ENCODE peak calls at places on chromosomes 11 and 22, in six cellular contexts. W is GM23338, T is sigmoid colon, K is H9, H is neural progenitor cell, A is GM13977. L is an unnamed sample.

GRCh38 chr11:66883021-66883968 is 26.4 kb downstream of the LRFN4 start:
- DNase-seq in W (peak), T (peak), K (peak), H (peak), A (peak), L (peak)

GRCh38 chr22:22120160-22120559 is 124.4 kb upstream of the VPREB1 start:
- DNase-seq in H (no peak), T (no peak), A (no peak), W (no peak), K (no peak), L (no peak)

GRCh38 chr11:94586546-94586945 is 19.4 kb downstream of the PIWIL4 start:
- DNase-seq in H (no peak), K (no peak), W (no peak), T (no peak), A (no peak), L (no peak)

GRCh38 chr11:34682822-34683221 is 61.9 kb downstream of the EHF start:
- DNase-seq in W (peak), H (no peak), T (no peak), K (no peak), A (no peak), L (no peak)

GRCh38 chr11:133197425-133197824 is 334.9 kb downstream of the OPCML start:
- DNase-seq in K (no peak), H (no peak), T (no peak), A (no peak), W (no peak), L (no peak)

GRCh38 chr22:19674129-19674928 is 40.0 kb upstream of the SEPTIN5 start:
- DNase-seq in H (no peak), A (no peak), K (no peak), T (no peak), W (no peak), L (no peak)

GRCh38 chr22:23376256-23376655 is 195.9 kb downstream of the BCR start:
- DNase-seq in K (peak), W (peak), A (peak), H (no peak), T (no peak), L (peak)

GRCh38 chr11:112363527-112363926 is 102.9 kb upstream of the PLET1 start:
- DNase-seq in A (no peak), W (no peak), K (no peak), T (no peak), H (no peak), L (no peak)

GRCh38 chr11:95483339-95483738 is 252.3 kb upstream of the SESN3 start:
- DNase-seq in W (no peak), A (no peak), H (no peak), K (no peak), T (no peak), L (no peak)

GRCh38 chr22:29907753-29908515 is 25.0 kb downstream of the MTMR3 start:
- DNase-seq in H (no peak), A (peak), T (peak), K (no peak), W (peak), L (no peak)

GRCh38 chr11:121090145-121090721 is 10.8 kb upstream of the TECTA start:
- DNase-seq in T (no peak), K (no peak), A (no peak), W (no peak), H (no peak), L (no peak)

GRCh38 chr11:121095561-121095960 is 5.5 kb upstream of the TECTA start:
- DNase-seq in H (no peak), A (no peak), W (no peak), K (no peak), T (no peak), L (no peak)

GRCh38 chr11:121089566-121089965 is 11.5 kb upstream of the TECTA start:
- DNase-seq in H (no peak), T (no peak), A (no peak), W (no peak), K (no peak), L (no peak)

GRCh38 chr11:121086866-121087265 is 14.2 kb upstream of the TECTA start:
- DNase-seq in T (no peak), A (no peak), W (no peak), H (no peak), K (no peak), L (no peak)

DNA sequence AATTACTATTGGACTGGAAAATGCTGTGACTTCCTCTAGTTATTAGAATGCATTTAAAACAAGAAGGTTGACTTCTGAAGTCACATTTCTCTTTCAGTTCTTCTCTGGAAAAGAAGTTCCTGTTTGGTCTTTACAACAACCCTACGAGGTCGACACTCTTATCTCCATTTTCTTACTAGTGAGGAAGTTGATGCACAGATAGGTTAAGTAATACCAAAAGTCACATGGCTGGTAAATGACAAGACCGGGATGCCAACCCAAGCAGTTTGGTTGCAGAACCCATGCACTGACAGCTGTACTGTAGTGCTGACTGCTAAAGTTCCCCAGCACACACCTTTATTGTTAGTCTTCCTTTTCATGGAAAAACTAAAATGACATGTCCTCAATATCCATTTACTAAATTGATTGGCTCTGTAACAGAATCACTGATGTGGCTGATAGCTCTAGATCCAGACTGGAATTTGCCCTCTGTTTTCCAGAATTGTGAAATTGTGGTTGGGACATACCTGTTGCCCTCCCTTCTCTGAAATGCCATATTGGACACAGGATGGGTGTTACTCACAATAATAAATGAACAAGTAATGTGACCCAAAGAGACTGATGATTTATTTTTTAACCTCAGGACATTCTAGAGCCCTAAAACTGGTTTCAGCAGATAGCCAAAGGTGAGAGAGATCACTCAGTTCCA is 9.4 kb upstream of the TECTA start:
- DNase-seq in K (no peak), T (no peak), A (no peak), W (no peak), H (no peak), L (no peak)
- TF ChIP-seq CTCF in K (no peak), T (no peak), A (no peak), W (no peak), H (no peak), L (no peak)

GRCh38 chr11:120115272-120116000 is 22.5 kb downstream of the TRIM29 start:
- DNase-seq in A (no peak), H (no peak), K (no peak), T (no peak), W (no peak), L (no peak)
- TF ChIP-seq CTCF in A (no peak), H (peak), K (peak), T (no peak), W (peak), L (no peak)

DNA sequence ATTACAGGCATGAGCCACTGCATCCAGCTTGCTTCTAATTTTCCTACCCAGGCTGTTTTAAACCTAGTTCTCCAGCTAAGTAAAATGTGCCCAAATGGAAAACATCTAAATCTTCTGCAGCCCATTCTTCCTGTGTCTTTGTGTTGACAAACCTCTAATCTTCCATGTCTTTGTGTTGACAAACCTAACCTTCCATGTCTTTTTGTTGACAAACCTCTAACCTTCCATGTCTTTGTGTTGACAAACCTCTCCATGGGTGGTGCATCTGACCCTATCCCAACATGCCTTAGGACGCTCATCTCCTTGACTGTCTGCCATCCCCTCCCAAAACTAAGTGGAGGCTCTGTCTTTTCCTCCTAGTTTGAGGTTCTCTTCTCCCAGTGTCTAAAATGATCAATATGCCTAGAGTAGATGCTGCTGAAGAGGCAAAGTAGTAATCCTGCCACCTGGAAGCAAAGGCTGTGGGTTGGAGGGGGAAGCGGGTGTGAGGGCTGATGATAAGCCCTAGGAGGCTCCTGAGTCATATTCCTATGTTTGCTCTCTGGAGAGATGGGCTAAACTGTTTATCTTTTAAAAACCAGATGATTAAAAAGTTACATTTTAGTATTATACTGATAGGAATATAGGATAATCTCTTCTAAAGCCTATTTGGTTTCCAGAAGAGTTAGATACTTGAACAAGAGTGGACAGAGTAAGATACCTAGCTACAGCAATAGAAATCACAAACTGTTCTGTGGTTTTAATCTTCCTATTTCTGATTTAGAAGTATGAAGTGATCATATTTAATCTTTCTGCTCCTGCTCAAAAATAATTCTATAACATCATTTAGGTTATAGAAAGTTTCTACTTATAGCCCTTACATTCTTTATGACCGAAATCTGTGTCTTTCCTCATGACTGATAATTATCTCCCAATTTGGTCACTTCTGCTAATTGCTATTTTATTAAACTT is 7.9 kb downstream of the FEN1 start:
- DNase-seq in T (no peak), H (no peak), K (no peak), A (no peak), W (no peak), L (no peak)
- TF ChIP-seq CTCF in T (no peak), H (no peak), K (no peak), A (no peak), W (no peak), L (no peak)

GRCh38 chr11:101583180-101584128 is at the start of gene TRPC6:
- DNase-seq in H (peak), T (peak), K (peak), A (no peak), W (peak), L (peak)

GRCh38 chr11:101586965-101587364 is 3.2 kb upstream of the TRPC6 start:
- DNase-seq in K (no peak), A (no peak), W (no peak), T (no peak), H (no peak), L (no peak)

GRCh38 chr11:101584651-101585050 is 844 bp upstream of the TRPC6 start:
- DNase-seq in H (peak), T (no peak), A (no peak), K (no peak), W (no peak), L (no peak)

GRCh38 chr11:101584129-101584515 is 315 bp upstream of the TRPC6 start:
- DNase-seq in W (no peak), A (no peak), H (no peak), T (no peak), K (no peak), L (no peak)

GRCh38 chr11:101582242-101583052 is 1.4 kb downstream of the TRPC6 start:
- DNase-seq in H (peak), A (no peak), K (no peak), W (peak), T (no peak), L (peak)
- TF ChIP-seq CTCF in H (no peak), A (no peak), K (no peak), W (no peak), T (no peak), L (no peak)

GRCh38 chr11:64009234-64009633 is 23.0 kb downstream of the OTUB1 start:
- DNase-seq in W (no peak), T (no peak), A (no peak), K (no peak), H (no peak), L (no peak)

GRCh38 chr11:64008283-64008931 is 22.2 kb downstream of the OTUB1 start:
- DNase-seq in A (no peak), W (no peak), H (no peak), T (no peak), K (no peak), L (no peak)

GRCh38 chr11:64007160-64007628 is 21.0 kb downstream of the OTUB1 start:
- DNase-seq in T (no peak), A (no peak), K (peak), H (peak), W (peak), L (no peak)

GRCh38 chr11:64006468-64006867 is 20.2 kb downstream of the OTUB1 start:
- DNase-seq in T (no peak), K (no peak), H (no peak), W (no peak), A (no peak), L (no peak)

GRCh38 chr11:64007629-64008282 is 21.5 kb downstream of the OTUB1 start:
- DNase-seq in K (peak), T (peak), A (peak), W (peak), H (peak), L (no peak)
- TF ChIP-seq CTCF in K (peak), T (no peak), A (no peak), W (no peak), H (peak), L (no peak)

DNA sequence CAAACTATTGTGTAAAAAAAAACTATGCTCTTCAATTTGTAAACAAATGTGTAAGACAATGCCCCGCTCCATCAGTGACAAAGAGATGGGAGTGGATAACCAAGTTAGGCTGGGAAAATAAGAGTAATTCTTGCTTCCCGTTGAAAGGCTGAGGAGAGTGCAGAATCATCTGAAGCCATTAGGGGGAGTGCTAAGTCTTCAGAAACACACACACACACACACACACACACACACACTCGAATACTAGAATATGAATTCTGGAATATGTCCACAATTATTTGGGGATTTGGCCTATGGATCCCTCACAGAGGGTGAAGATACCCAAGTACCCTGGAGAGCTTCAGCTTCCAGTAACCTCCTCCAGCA is 27.8 kb upstream of the ROBO3 start:
- DNase-seq in H (peak), W (peak), K (peak), T (no peak), A (peak), L (peak)
- TF ChIP-seq CTCF in H (peak), W (peak), K (no peak), T (no peak), A (peak), L (peak)

GRCh38 chr22:31730344-31730711 is 19.6 kb downstream of the PRR14L start:
- DNase-seq in W (peak), A (no peak), H (peak), K (no peak), T (no peak), L (no peak)
- TF ChIP-seq CTCF in W (peak), A (no peak), H (peak), K (peak), T (no peak), L (peak)

GRCh38 chr11:17528181-17528691 is 16.0 kb downstream of the USH1C start:
- DNase-seq in H (peak), W (peak), T (no peak), K (peak), A (peak), L (peak)
- TF ChIP-seq CTCF in H (peak), W (peak), T (peak), K (peak), A (peak), L (peak)

GRCh38 chr11:68505596-68505995 is 45.0 kb downstream of the PPP6R3 start:
- DNase-seq in W (no peak), H (no peak), A (no peak), K (no peak), T (no peak), L (no peak)

GRCh38 chr11:68508425-68508824 is 47.9 kb downstream of the PPP6R3 start:
- DNase-seq in A (no peak), T (no peak), H (no peak), K (no peak), W (no peak), L (no peak)

GRCh38 chr11:68509105-68509504 is 48.6 kb downstream of the PPP6R3 start:
- DNase-seq in K (no peak), A (no peak), W (peak), H (no peak), T (no peak), L (no peak)

GRCh38 chr11:68504432-68505066 is 44.0 kb downstream of the PPP6R3 start:
- DNase-seq in K (no peak), W (no peak), T (no peak), A (no peak), H (no peak), L (no peak)

GRCh38 chr11:68506908-68507307 is 46.4 kb downstream of the PPP6R3 start:
- DNase-seq in K (no peak), H (no peak), A (no peak), W (no peak), T (no peak), L (no peak)
- TF ChIP-seq CTCF in K (no peak), H (no peak), A (no peak), W (no peak), T (no peak), L (no peak)

GRCh38 chr11:42777776-42778175 is 534.0 kb upstream of the API5 start:
- DNase-seq in T (no peak), H (no peak), A (no peak), K (no peak), W (no peak), L (no peak)

GRCh38 chr11:42772886-42773285 is 538.9 kb upstream of the API5 start:
- DNase-seq in T (no peak), A (no peak), H (no peak), W (no peak), K (no peak), L (no peak)

DNA sequence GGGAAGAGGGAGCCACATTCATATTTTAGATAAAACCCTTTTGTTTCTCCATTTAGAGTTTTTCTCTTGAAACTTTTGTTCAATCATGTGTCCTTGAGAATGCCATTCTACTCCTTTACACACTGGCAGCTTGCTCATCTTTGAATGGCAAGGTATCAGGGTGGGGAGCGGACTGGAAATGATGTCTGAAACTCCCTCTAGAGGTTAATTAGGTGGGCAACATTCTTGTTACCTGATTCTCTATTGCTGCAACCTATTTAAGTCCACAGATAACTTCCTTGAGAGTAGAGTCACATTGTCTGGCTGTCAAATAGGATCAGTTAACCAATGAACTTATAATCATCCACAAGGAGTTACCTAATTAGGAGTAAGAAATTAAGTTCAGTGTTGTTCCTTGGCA is 533.6 kb upstream of the API5 start:
- DNase-seq in K (peak), W (peak), H (peak), T (no peak), A (no peak), L (no peak)
- TF ChIP-seq CTCF in K (peak), W (peak), H (peak), T (no peak), A (no peak), L (no peak)

L was measured in GM13976.